ENCODE peak calls at places on chromosomes 6 and 20, in nine cellular contexts. I, Y, T, O, U, F, Z, B and A are unnamed samples.

GRCh38 chr6:31383149-31383548 is 20.2 kb upstream of the MICA start:
- DNase-seq in O (no peak), B (no peak), Z (no peak), Y (no peak), T (no peak), I (no peak), U (no peak), F (no peak), A (no peak)

GRCh38 chr6:147924598-147924997 is 416.1 kb downstream of the SAMD5 start:
- DNase-seq in I (no peak), U (no peak), T (no peak), O (no peak), F (no peak), B (no peak), Y (no peak), Z (no peak), A (no peak)

GRCh38 chr6:84033523-84034451 is at the start of gene MRAP2:
- DNase-seq in F (peak), O (no peak), B (no peak), T (no peak), U (peak), Z (peak), Y (no peak), I (no peak), A (peak)

GRCh38 chr20:52098186-52098585 is 93.4 kb downstream of the ZFP64 start:
- DNase-seq in Z (no peak), B (no peak), O (no peak), I (no peak), F (no peak), T (no peak), U (no peak), Y (no peak), A (no peak)

GRCh38 chr20:50336631-50337030 is 146.0 kb downstream of the CEBPB start:
- DNase-seq in O (no peak), F (no peak), Y (no peak), B (no peak), I (no peak), U (no peak), T (no peak), Z (no peak), A (no peak)

GRCh38 chr6:17058550-17058949 is 43.3 kb upstream of the STMND1 start:
- DNase-seq in T (no peak), I (no peak), Y (no peak), U (no peak), F (no peak), O (no peak), Z (no peak), B (no peak), A (no peak)

GRCh38 chr6:5469101-5469846 is 208.0 kb downstream of the FARS2 start:
- DNase-seq in Y (no peak), U (no peak), T (no peak), I (no peak), O (no peak), B (no peak), F (no peak), Z (no peak), A (no peak)

GRCh38 chr6:31304683-31305082 is 32.8 kb upstream of the HLA-C start:
- DNase-seq in O (no peak), Y (no peak), T (no peak), F (no peak), I (no peak), B (no peak), U (no peak), Z (no peak), A (no peak)

GRCh38 chr20:45032276-45032675 is 66.0 kb downstream of the STK4 start:
- DNase-seq in Z (no peak), T (no peak), B (no peak), O (no peak), F (no peak), I (no peak), U (no peak), Y (no peak), A (no peak)

GRCh38 chr20:50434653-50435396 is 75.4 kb upstream of the PTPN1 start:
- DNase-seq in Y (peak), U (no peak), Z (no peak), T (no peak), O (no peak), B (no peak), I (no peak), F (no peak), A (no peak)

GRCh38 chr20:45509091-45509490 is 6.3 kb downstream of the SPINT3 start:
- DNase-seq in T (no peak), I (no peak), O (no peak), U (no peak), B (no peak), F (no peak), Z (no peak), Y (no peak), A (no peak)

GRCh38 chr6:30171677-30172471 is 8.5 kb downstream of the TRIM15 start:
- DNase-seq in B (no peak), Z (no peak), Y (no peak), I (no peak), T (no peak), U (peak), F (no peak), O (no peak), A (peak)

GRCh38 chr6:84645000-84645399 is 119.4 kb downstream of the TBX18 start:
- DNase-seq in T (no peak), U (no peak), O (no peak), Y (no peak), I (no peak), F (no peak), B (no peak), Z (no peak), A (no peak)

GRCh38 chr6:44044154-44044539 is 83.1 kb downstream of the MRPL14 start:
- DNase-seq in U (no peak), Y (no peak), O (no peak), Z (no peak), B (no peak), I (no peak), T (peak), F (no peak), A (peak)

GRCh38 chr6:113971786-113972185 is 838 bp upstream of the HDAC2 start:
- DNase-seq in I (no peak), Y (no peak), T (no peak), B (no peak), O (no peak), Z (no peak), F (no peak), U (no peak), A (no peak)

GRCh38 chr6:12371641-12372146 is 81.5 kb downstream of the EDN1 start:
- DNase-seq in I (no peak), U (no peak), O (no peak), Z (no peak), T (no peak), Y (no peak), B (no peak), F (no peak), A (no peak)

GRCh38 chr20:666877-667276 is 8.7 kb downstream of the SCRT2 start:
- DNase-seq in F (no peak), B (no peak), U (no peak), Y (no peak), Z (no peak), I (no peak), T (no peak), O (no peak), A (no peak)

GRCh38 chr20:51394706-51395105 is 147.8 kb downstream of the NFATC2 start:
- DNase-seq in Z (no peak), T (no peak), B (no peak), U (no peak), F (no peak), I (no peak), O (no peak), Y (no peak), A (no peak)

GRCh38 chr20:56373942-56374341 is 15.2 kb downstream of the FAM210B start:
- DNase-seq in O (no peak), Y (no peak), Z (no peak), B (no peak), F (no peak), U (no peak), T (no peak), I (peak), A (no peak)

GRCh38 chr20:63290677-63291472 is 2.1 kb upstream of the COL20A1 start:
- DNase-seq in Y (no peak), T (peak), I (no peak), O (peak), F (no peak), U (peak), B (peak), Z (peak), A (peak)

GRCh38 chr6:136945626-136946235 is 23.6 kb downstream of the SLC35D3 start:
- DNase-seq in U (no peak), T (no peak), O (no peak), Y (no peak), F (no peak), B (no peak), Z (no peak), I (no peak), A (no peak)

GRCh38 chr20:3901028-3901746 is 12.0 kb downstream of the PANK2 start:
- DNase-seq in T (no peak), U (no peak), O (no peak), Y (no peak), B (no peak), Z (no peak), I (no peak), F (no peak), A (no peak)

GRCh38 chr20:25296094-25297093 is 48.5 kb downstream of the PYGB start:
- DNase-seq in T (peak), B (no peak), F (no peak), I (no peak), U (no peak), Z (peak), Y (no peak), O (no peak), A (no peak)

GRCh38 chr6:161255518-161255917 is 18.3 kb downstream of the AGPAT4 start:
- DNase-seq in T (no peak), B (no peak), O (no peak), F (no peak), U (no peak), Y (no peak), Z (no peak), I (no peak), A (no peak)

GRCh38 chr6:54525731-54526130 is 217.5 kb downstream of the TINAG start:
- DNase-seq in F (no peak), Z (no peak), T (no peak), I (peak), Y (no peak), U (no peak), O (no peak), B (no peak), A (no peak)

GRCh38 chr6:27096834-27097511 is 150.5 kb upstream of the PRSS16 start:
- DNase-seq in I (peak), B (no peak), Z (peak), F (no peak), T (no peak), Y (no peak), U (peak), O (no peak), A (peak)

GRCh38 chr6:6746334-6746969 is 157.9 kb downstream of the LY86 start:
- DNase-seq in Y (no peak), U (no peak), O (no peak), B (no peak), T (no peak), F (no peak), I (peak), Z (no peak), A (no peak)

GRCh38 chr20:25081730-25082497 is at the start of gene VSX1:
- DNase-seq in T (no peak), B (no peak), F (no peak), U (no peak), O (no peak), I (no peak), Z (no peak), Y (peak), A (no peak)

GRCh38 chr6:13339863-13340635 is 11.7 kb upstream of the TBC1D7 start:
- DNase-seq in I (no peak), Z (no peak), O (no peak), B (no peak), U (no peak), F (no peak), Y (no peak), T (no peak), A (no peak)

GRCh38 chr6:87755697-87756671 is 54.0 kb upstream of the AKIRIN2 start:
- DNase-seq in I (no peak), Y (no peak), F (no peak), T (no peak), Z (no peak), U (no peak), O (no peak), B (no peak), A (no peak)

GRCh38 chr6:159312204-159312603 is 143.0 kb downstream of the FNDC1 start:
- DNase-seq in Y (no peak), U (no peak), B (no peak), I (no peak), F (no peak), O (no peak), T (no peak), Z (no peak), A (no peak)

GRCh38 chr20:51860015-51860882 is 57.9 kb upstream of the SALL4 start:
- DNase-seq in O (no peak), I (peak), Y (no peak), Z (no peak), U (no peak), F (no peak), T (no peak), B (no peak), A (no peak)

GRCh38 chr6:53398541-53399344 is 50.0 kb upstream of the ELOVL5 start:
- DNase-seq in O (no peak), I (no peak), B (no peak), Z (no peak), T (no peak), Y (no peak), F (no peak), U (no peak), A (no peak)

GRCh38 chr6:130958468-130958867 is 104.6 kb downstream of the EPB41L2 start:
- DNase-seq in Y (no peak), I (no peak), B (no peak), Z (no peak), U (no peak), T (no peak), F (no peak), O (no peak), A (no peak)

GRCh38 chr6:145629478-145629877 is 105.8 kb downstream of the EPM2A start:
- DNase-seq in B (no peak), O (no peak), F (no peak), T (no peak), U (no peak), I (no peak), Y (no peak), Z (no peak), A (no peak)

GRCh38 chr20:44730441-44730840 is 15.2 kb upstream of the KCNK15 start:
- DNase-seq in F (no peak), O (no peak), T (no peak), B (no peak), Y (no peak), U (no peak), Z (no peak), I (peak), A (no peak)

GRCh38 chr20:23632711-23633573 is 4.8 kb downstream of the CST3 start:
- DNase-seq in Y (no peak), Z (no peak), U (no peak), F (no peak), B (no peak), O (no peak), I (no peak), T (no peak), A (no peak)

GRCh38 chr6:159037746-159038290 is 7.0 kb downstream of the TAGAP start:
- DNase-seq in U (no peak), I (no peak), O (no peak), T (no peak), Y (no peak), B (no peak), Z (no peak), F (no peak), A (no peak)

GRCh38 chr20:49181265-49181877 is 6.8 kb downstream of the STAU1 start:
- DNase-seq in O (no peak), B (no peak), U (no peak), F (no peak), T (no peak), I (no peak), Z (no peak), Y (no peak), A (no peak)